ENCODE peak calls at places on chromosomes 11 and 22, in seven cellular contexts. F is ACHN; K is stimulated activated CD4-positive, alpha-beta T cell treated with anti-CD3 and anti-CD28 coated beads, Interleukin-1b, Interleukin-23, amount 100 ng/mL, for 1 hour; D is sigmoid colon; Y is IMR-90; V is B cell; Z is T-helper 9 cell. X is an unnamed sample.

GRCh38 chr11:65459552-65459951 is 37.0 kb downstream of the NEAT1 start:
- DNase-seq in F (no peak), K (no peak), D (peak), Y (no peak), V (no peak), Z (no peak), X (no peak)

GRCh38 chr11:83035070-83035854 is 36.4 kb downstream of the RAB30 start:
- DNase-seq in F (no peak), K (no peak), D (no peak), Y (no peak), V (peak), Z (no peak), X (no peak)

GRCh38 chr22:30782613-30783012 is 87.9 kb downstream of the OSBP2 start:
- DNase-seq in F (no peak), K (no peak), D (no peak), Y (peak), V (no peak), Z (no peak), X (no peak)

GRCh38 chr22:23503142-23503541 is 76.9 kb downstream of the IGLL1 start:
- DNase-seq in F (no peak), K (no peak), D (no peak), Y (no peak), V (no peak), Z (no peak), X (no peak)

GRCh38 chr22:48807155-48807554 is 1020.5 kb downstream of the BRD1 start:
- DNase-seq in F (no peak), K (no peak), D (no peak), Y (no peak), V (no peak), Z (no peak), X (no peak)

GRCh38 chr11:112241486-112241885 is 15.3 kb downstream of the PTS start:
- DNase-seq in F (no peak), K (no peak), D (peak), Y (peak), V (no peak), Z (no peak), X (no peak)

GRCh38 chr11:17822021-17822781 is 87.6 kb downstream of the KCNC1 start:
- DNase-seq in F (no peak), K (no peak), D (no peak), Y (peak), V (no peak), Z (no peak), X (no peak)

GRCh38 chr22:29048822-29049654 is 12.6 kb downstream of the C22orf31 start:
- DNase-seq in F (no peak), K (no peak), D (no peak), Y (no peak), V (no peak), Z (no peak), X (no peak)

GRCh38 chr11:23555085-23555484 is 694.8 kb upstream of the CCDC179 start:
- DNase-seq in F (no peak), K (no peak), D (no peak), Y (peak), V (no peak), Z (no peak), X (no peak)

GRCh38 chr22:40450651-40451050 is 80.3 kb downstream of the SGSM3 start:
- DNase-seq in F (no peak), K (no peak), D (no peak), Y (no peak), V (no peak), Z (no peak), X (no peak)

GRCh38 chr11:45042560-45042959 is 91.9 kb upstream of the TP53I11 start:
- DNase-seq in F (peak), K (no peak), D (no peak), Y (no peak), V (no peak), Z (no peak), X (no peak)

GRCh38 chr11:12149672-12150225 is 39.4 kb downstream of the MICAL2 start:
- DNase-seq in F (no peak), K (no peak), D (no peak), Y (peak), V (no peak), Z (no peak), X (peak)

GRCh38 chr22:49959782-49960158 is 802 bp upstream of the PIM3 start:
- DNase-seq in F (peak), K (no peak), D (peak), Y (no peak), V (no peak), Z (no peak), X (no peak)

GRCh38 chr11:116580828-116581227 is 192.0 kb downstream of the BUD13 start:
- DNase-seq in F (no peak), K (no peak), D (no peak), Y (no peak), V (no peak), Z (no peak), X (no peak)

GRCh38 chr11:86636275-86636674 is 36.1 kb downstream of the ME3 start:
- DNase-seq in F (peak), K (no peak), D (no peak), Y (peak), V (no peak), Z (no peak), X (no peak)

GRCh38 chr11:42996742-42997307 is 315.0 kb upstream of the API5 start:
- DNase-seq in F (no peak), K (no peak), D (no peak), Y (no peak), V (no peak), Z (no peak), X (no peak)

GRCh38 chr22:17194213-17194612 is 25.0 kb downstream of the ADA2 start:
- DNase-seq in F (no peak), K (no peak), D (no peak), Y (no peak), V (no peak), Z (no peak), X (no peak)

GRCh38 chr11:122137081-122137793 is 21.2 kb upstream of the BLID start:
- DNase-seq in F (no peak), K (no peak), D (no peak), Y (peak), V (no peak), Z (no peak), X (no peak)

GRCh38 chr11:78656327-78656726 is 81.7 kb upstream of the NARS2 start:
- DNase-seq in F (no peak), K (no peak), D (no peak), Y (no peak), V (no peak), Z (no peak), X (no peak)

GRCh38 chr22:29912605-29913398 is 29.8 kb downstream of the MTMR3 start:
- DNase-seq in F (peak), K (no peak), D (no peak), Y (peak), V (no peak), Z (no peak), X (no peak)

X was measured in GM20000.